ENCODE peak calls at places on chromosomes 7 and 10, in six cellular contexts. A is iPS DF 6.9; X is CD8-positive, alpha-beta memory T cell; O is IMR-90; W is cardiac muscle cell; I is fibroblast of lung. B is an unnamed sample.

GRCh38 chr7:3922175-3922635 is 621.2 kb downstream of the SDK1 start:
- DNase-seq in A (peak; percentile 71), X (no peak), O (peak; percentile 90), W (peak; percentile 37), I (peak; percentile 98), B (peak; percentile 20)

GRCh38 chr10:80506189-80506575 is 31.5 kb upstream of the SH2D4B start:
- DNase-seq in A (no peak), X (no peak), O (peak; percentile 75), W (no peak), I (peak; percentile 95), B (no peak)

GRCh38 chr10:94439275-94439861 is 37.0 kb downstream of the TBC1D12 start:
- DNase-seq in A (no peak), X (no peak), O (peak; percentile 3), W (no peak), I (peak; percentile 23), B (no peak)

GRCh38 chr7:116306409-116307048 is 96.2 kb downstream of the TES start:
- DNase-seq in A (no peak), X (no peak), O (no peak), W (no peak), I (no peak), B (no peak)

GRCh38 chr7:1913290-1914282 is 243.5 kb downstream of the ELFN1 start:
- DNase-seq in A (no peak), X (no peak), O (no peak), W (no peak), I (no peak), B (no peak)

GRCh38 chr7:98420966-98421612 is 20.2 kb upstream of the BAIAP2L1 start:
- DNase-seq in A (peak; percentile 88), X (peak; percentile 32), O (no peak), W (peak; percentile 81), I (peak; percentile 32), B (no peak)

GRCh38 chr7:40586197-40586596 is 451.4 kb downstream of the SUGCT start:
- DNase-seq in A (no peak), X (no peak), O (peak; percentile 83), W (no peak), I (peak; percentile 87), B (no peak)

GRCh38 chr10:110822708-110823291 is 48.9 kb upstream of the PDCD4 start:
- DNase-seq in A (peak; percentile 22), X (no peak), O (no peak), W (peak; percentile 18), I (no peak), B (no peak)

GRCh38 chr10:90227786-90228185 is 526.4 kb downstream of the KIF20B start:
- DNase-seq in A (no peak), X (no peak), O (no peak), W (no peak), I (peak; percentile 88), B (no peak)

GRCh38 chr7:77415822-77416620 is at the start of gene GSAP:
- DNase-seq in A (no peak), X (peak; percentile 50), O (no peak), W (peak; percentile 57), I (peak; percentile 36), B (no peak)

GRCh38 chr10:120493411-120494312 is 36.6 kb downstream of the PLPP4 start:
- DNase-seq in A (no peak), X (no peak), O (no peak), W (no peak), I (no peak), B (no peak)

GRCh38 chr10:120492366-120492765 is 35.3 kb downstream of the PLPP4 start:
- DNase-seq in A (no peak), X (no peak), O (no peak), W (no peak), I (peak; percentile 67), B (no peak)

GRCh38 chr10:120494313-120494710 is 37.3 kb downstream of the PLPP4 start:
- DNase-seq in A (no peak), X (no peak), O (no peak), W (no peak), I (no peak), B (no peak)

GRCh38 chr10:120490288-120490687 is 33.3 kb downstream of the PLPP4 start:
- DNase-seq in A (no peak), X (no peak), O (no peak), W (no peak), I (peak; percentile 34), B (no peak)

GRCh38 chr10:120495226-120495625 is 38.2 kb downstream of the PLPP4 start:
- DNase-seq in A (no peak), X (no peak), O (no peak), W (no peak), I (peak; percentile 90), B (no peak)
- H3K4me1 ChIP-seq in A (no peaks in the 10 kb centered on the region), X (no peaks in the 10 kb centered on the region), O (no peaks in the 10 kb centered on the region), W (no peaks in the 10 kb centered on the region), I (no peaks in the 10 kb centered on the region), B (no peaks in the 10 kb centered on the region)

GRCh38 chr10:32056136-32057040 is at the start of gene KIF5B:
- DNase-seq in A (no peak), X (peak; percentile 88), O (peak; percentile 81), W (peak; percentile 92), I (peak; percentile 79), B (peak; percentile 45)
- H3K4me1 ChIP-seq in A (no peaks in the 10 kb centered on the region), X (peaks cover 38% of the 10 kb centered on the region), O (peaks cover 4% of the 10 kb centered on the region), W (peaks cover 35% of the 10 kb centered on the region), I (peaks cover 5% of the 10 kb centered on the region), B (peaks cover 17% of the 10 kb centered on the region)

DNA sequence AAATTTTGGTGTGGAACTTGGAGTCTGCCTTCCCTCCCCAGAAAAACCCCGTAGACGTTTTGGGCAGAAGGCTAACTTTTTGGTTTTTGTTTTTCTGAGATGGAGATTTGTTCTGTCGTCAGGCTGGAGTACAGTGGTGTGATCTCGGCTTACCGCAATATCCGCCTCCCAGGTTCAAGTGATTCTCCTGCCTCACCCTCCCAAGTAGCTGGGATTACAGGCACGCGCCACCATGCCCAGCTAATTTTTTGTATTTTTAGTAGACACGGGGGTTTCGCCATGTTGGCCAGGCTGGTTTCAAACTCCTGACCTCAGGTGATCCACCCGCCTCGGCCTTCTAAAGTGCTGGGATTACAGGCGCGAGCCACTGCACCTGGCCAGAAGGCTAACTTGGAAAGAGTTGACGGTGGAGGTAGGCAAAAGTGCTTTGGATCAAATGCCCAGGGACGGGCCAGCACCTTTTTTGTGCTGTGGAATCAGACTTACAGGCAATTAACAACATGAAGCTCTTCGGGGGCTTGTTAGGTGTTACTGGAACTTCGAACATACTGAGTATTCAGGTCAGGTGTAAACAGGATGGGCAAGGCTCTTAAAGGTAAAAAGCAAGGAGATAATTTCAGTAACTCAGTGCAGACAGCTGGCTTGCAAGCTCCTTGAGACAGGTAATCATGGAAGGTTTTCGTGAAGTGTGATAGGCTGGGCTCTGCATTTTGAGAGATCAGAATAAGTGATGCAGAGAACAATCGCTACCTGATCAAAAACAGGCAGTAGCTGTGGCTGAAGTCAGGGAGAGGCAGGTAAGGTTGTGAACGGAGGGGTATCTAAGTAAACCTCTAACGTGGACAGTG is 1.8 kb downstream of the PPP1R35 start:
- DNase-seq in A (no peak), X (no peak), O (no peak), W (no peak), I (no peak), B (no peak)
- H3K4me1 ChIP-seq in A (peaks cover 6% of the 10 kb centered on the region), X (peaks cover 41% of the 10 kb centered on the region), O (peaks cover 11% of the 10 kb centered on the region), W (peaks cover 27% of the 10 kb centered on the region), I (peaks cover 6% of the 10 kb centered on the region), B (peaks cover 44% of the 10 kb centered on the region)

DNA sequence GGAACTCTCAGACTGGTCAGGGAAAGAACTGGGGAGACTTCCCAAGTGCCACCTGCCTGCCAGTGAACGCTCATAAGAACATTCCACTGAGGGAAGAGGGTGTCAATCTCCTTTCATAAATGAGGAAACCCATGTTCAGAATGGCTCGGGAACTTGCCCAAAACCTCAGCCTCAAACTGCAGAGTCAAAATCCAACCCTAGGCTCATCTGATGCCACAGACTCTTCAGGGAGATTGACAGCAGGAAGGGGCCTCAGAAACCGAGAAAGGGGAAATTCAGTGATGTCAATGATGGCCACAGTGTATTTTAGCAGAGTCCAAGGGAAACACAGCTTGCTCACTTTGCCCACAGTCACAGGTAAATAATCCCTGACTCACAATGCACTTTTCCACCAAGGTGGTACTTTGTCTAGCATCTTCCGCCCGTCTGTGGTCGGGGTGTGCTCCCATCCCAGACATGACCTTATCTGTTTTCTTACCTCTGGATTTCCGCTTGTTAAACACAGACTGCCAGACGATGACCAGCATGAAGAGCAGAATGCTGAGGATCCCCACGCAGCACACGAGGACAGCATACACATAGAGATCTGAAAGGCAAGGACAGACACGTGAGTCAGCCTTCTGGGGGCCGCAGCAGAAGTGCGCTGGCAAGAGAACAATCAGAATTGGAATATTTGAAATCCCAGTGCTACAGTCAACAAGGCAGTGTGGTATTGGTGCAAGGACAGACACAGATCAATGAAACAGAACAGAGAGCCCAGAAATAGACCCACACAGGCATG is 38.4 kb downstream of the VSTM4 start:
- DNase-seq in A (no peak), X (no peak), O (no peak), W (no peak), I (peak; percentile 40), B (no peak)
- H3K4me1 ChIP-seq in A (peaks cover 4% of the 10 kb centered on the region), X (no peaks in the 10 kb centered on the region), O (peaks cover 1% of the 10 kb centered on the region), W (peaks cover 19% of the 10 kb centered on the region), I (no peaks in the 10 kb centered on the region), B (peaks cover 39% of the 10 kb centered on the region)

DNA sequence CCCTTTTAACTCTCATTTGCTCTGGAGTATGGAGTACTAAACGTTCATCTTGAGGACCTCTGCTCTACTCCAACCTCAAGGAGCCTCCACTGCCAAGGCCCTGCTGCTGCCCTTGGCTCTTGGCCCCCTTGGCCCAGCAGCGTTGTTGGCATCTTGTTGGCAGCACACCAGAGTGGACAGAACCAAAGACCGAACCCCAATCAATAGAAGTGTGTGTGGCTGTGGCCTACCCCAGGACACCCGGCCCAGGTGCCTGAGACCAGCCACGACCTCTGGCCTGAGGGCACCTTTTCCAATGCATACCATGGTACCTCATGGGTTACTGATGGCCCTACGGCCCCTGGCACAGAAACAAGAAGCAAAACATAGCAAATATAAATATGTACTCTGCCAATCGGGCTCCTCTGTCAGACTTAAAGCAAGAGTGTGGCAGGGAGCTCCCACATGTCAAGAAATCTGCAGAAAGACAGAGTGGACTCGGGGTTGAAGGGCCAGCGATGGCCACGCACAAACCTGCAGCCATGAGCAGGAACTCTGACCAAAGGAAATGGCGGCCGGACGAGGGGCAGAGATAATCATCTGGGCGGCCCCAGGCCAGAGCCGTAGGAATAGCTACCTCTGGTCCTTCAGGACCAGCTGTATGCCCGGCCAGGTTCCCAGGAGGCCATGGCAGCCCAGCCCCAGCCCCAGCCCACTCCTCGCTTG is 2.9 kb downstream of the NPC1L1 start:
- DNase-seq in A (no peak), X (no peak), O (no peak), W (no peak), I (no peak), B (no peak)
- H3K4me1 ChIP-seq in A (no peaks in the 10 kb centered on the region), X (no peaks in the 10 kb centered on the region), O (peaks cover 22% of the 10 kb centered on the region), W (no peaks in the 10 kb centered on the region), I (peaks cover 9% of the 10 kb centered on the region), B (no peaks in the 10 kb centered on the region)

DNA sequence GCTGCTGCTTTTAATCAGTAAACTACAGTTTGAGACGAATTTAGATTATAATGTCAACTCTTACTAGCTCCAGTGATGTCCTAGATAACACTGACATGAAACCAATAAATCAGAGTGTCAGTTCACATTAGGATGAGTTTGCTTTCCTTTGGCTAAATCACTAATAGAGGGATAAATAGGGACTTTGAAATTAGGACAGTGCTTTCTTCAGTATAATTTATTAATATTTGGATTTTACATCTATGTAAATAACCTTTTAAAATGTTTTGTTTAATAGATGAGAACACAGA is 55.6 kb downstream of the C1GALT1 start:
- DNase-seq in A (no peak), X (no peak), O (no peak), W (no peak), I (no peak), B (no peak)
- H3K4me1 ChIP-seq in A (peaks cover 4% of the 10 kb centered on the region), X (no peaks in the 10 kb centered on the region), O (no peaks in the 10 kb centered on the region), W (peaks cover 13% of the 10 kb centered on the region), I (no peaks in the 10 kb centered on the region), B (no peaks in the 10 kb centered on the region)

B was measured in thoracic aorta.